ENCODE peak calls at places on chromosome 11, in ten cellular contexts. D, H, Z, Y, P, L, A, B, V and X are unnamed samples.

GRCh38 chr11:64385953-64386704 is 27.2 kb downstream of the RPS6KA4 start:
- DNase-seq in L (peak; percentile 24), Y (no peak), H (peak; percentile 62), D (no peak), A (no peak), V (no peak), B (no peak), P (no peak), Z (no peak), X (no peak)

GRCh38 chr11:78870655-78871054 is 296.0 kb upstream of the NARS2 start:
- DNase-seq in D (no peak), A (no peak), L (no peak), B (no peak), V (no peak), H (no peak), P (no peak), Z (no peak), Y (no peak), X (no peak)

GRCh38 chr11:131770801-131771200 is 400.4 kb downstream of the NTM start:
- DNase-seq in Y (no peak), Z (no peak), L (peak; percentile 76), D (no peak), B (no peak), V (no peak), A (no peak), P (no peak), H (peak; percentile 55), X (no peak)

GRCh38 chr11:110896358-110896757 is 184.1 kb upstream of the ARHGAP20 start:
- DNase-seq in H (peak; percentile 74), L (peak; percentile 85), A (no peak), P (no peak), V (no peak), Y (no peak), D (peak; percentile 43), Z (peak; percentile 74), B (no peak), X (peak; percentile 77)

GRCh38 chr11:2771758-2772466 is 72.1 kb upstream of the KCNQ1OT1 start:
- DNase-seq in H (no peak), Z (no peak), D (no peak), Y (no peak), V (peak; percentile 15), A (no peak), L (no peak), P (peak; percentile 19), B (peak; percentile 62), X (no peak)

GRCh38 chr11:75051043-75051442 is 45.6 kb downstream of the OR2AT4 start:
- DNase-seq in Y (no peak), D (no peak), Z (peak; percentile 25), A (no peak), P (no peak), L (no peak), H (peak; percentile 35), B (no peak), V (no peak), X (no peak)

GRCh38 chr11:45209480-45209879 is 63.0 kb downstream of the PRDM11 start:
- DNase-seq in B (no peak), A (no peak), V (no peak), Z (no peak), Y (no peak), P (no peak), L (no peak), D (no peak), H (no peak), X (no peak)

GRCh38 chr11:59145534-59145933 is 2.9 kb downstream of the FAM111A start:
- DNase-seq in L (peak; percentile 76), V (no peak), D (no peak), Y (no peak), A (no peak), B (no peak), Z (peak; percentile 82), P (no peak), H (peak; percentile 90), X (peak; percentile 92)

GRCh38 chr11:64559351-64560138 is 31.5 kb upstream of the SLC22A12 start:
- DNase-seq in Z (no peak), L (no peak), P (no peak), B (peak; percentile 52), Y (no peak), V (no peak), D (no peak), H (no peak), A (no peak), X (no peak)

GRCh38 chr11:63518548-63518947 is 12.7 kb downstream of the LGALS12 start:
- DNase-seq in B (no peak), P (no peak), H (peak; percentile 44), L (no peak), D (no peak), Z (peak; percentile 62), V (no peak), Y (no peak), A (no peak), X (peak; percentile 95)

GRCh38 chr11:65430406-65431217 is 8.0 kb downstream of the NEAT1 start:
- DNase-seq in Y (peak; percentile 22), V (no peak), A (no peak), L (no peak), H (peak; percentile 76), Z (peak; percentile 73), P (peak; percentile 25), D (no peak), B (no peak), X (peak; percentile 81)

DNA sequence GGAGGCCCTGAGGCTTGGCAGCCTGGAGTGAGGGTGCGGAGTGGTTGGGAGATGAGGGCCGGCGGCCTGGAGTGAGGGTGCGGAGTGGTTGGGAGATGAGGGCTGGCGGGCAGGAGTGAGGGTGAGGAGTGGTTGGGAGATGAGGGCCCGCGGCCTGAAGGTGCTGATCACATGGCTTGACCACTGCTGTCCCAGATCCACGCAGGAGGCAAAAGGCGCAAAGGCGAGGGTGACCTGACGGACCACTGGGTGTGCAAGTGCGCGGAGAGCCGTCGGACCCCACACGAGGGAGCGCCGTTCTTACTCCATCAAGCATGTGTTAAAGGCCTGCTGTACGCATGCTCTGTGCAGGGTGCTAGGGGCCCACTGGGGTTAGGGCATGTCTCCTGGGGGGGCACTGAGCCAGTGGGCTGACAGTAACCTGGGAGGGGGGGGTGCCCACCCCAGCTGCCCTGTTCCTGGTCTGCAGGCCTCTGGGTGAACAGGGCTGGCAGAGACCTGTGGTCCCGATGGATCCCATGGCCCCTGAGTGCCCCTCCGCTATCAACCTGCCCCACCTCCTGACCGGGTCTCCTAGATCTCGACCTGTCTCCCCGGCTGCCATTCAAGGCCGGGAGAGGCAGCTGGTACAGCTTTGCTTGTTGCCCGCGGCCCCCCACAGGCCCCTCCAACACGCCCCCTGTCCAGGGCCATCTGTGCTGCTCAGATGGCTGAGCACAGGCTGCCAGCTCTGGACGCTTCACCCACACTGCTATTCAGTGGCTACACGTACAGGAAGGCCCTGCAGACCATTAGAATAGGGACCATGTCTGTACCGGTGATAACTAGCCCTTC is 21.1 kb downstream of the MRGPRD start:
- DNase-seq in L (no peak), Y (no peak), H (no peak), V (no peak), Z (no peak), P (no peak), B (no peak), D (no peak), A (no peak), X (no peak)
- TF ChIP-seq CTCF in L (no peak), Y (no peak), H (no peak), V (no peak), Z (no peak), P (no peak), B (no peak), D (no peak), A (no peak), X (no peak)

DNA sequence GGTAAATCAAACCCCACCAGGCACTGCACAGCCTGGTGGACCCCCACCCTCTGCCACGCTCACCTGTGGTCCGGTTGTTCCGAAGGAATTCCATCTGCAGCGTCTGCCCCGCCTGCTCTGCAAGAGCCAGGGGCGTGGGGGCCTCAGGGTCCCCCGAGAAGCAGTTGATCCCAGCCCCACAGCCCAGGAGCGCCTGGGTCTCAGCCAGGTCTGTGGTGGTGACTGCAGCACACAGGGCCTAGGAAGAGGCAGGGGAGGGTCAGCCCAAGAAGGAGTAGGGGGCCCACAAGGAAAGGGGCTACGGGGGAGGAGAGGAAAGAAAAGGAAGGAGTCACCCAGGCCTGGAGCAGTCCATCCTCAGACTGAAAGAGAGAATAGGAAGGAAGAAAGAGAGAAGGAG is 28.6 kb upstream of the PDE2A start:
- DNase-seq in Y (no peak), P (no peak), H (no peak), V (no peak), A (no peak), D (no peak), Z (no peak), B (no peak), L (no peak), X (no peak)
- H3K4me3 ChIP-seq in Y (no peak overlapping the region), P (no peak overlapping the region), H (peak overlapping the region; percentile 2), V (no peak overlapping the region), A (no peak overlapping the region), D (no peak overlapping the region), Z (no peak overlapping the region), B (no peak overlapping the region), L (peak overlapping the region; percentile 30), X (peak overlapping the region; percentile 21)

GRCh38 chr11:117239295-117239694 is 6.8 kb downstream of the RNF214 start:
- DNase-seq in H (peak; percentile 97), A (no peak), L (peak; percentile 95), D (peak; percentile 76), Y (no peak), Z (peak; percentile 91), P (no peak), V (no peak), B (no peak), X (peak; percentile 92)
- TF ChIP-seq CTCF in H (peak; percentile 66), A (no peak), L (peak; percentile 64), D (peak; percentile 72), Y (no peak), Z (peak; percentile 74), P (no peak), V (no peak), B (peak; percentile 57), X (peak; percentile 58)

GRCh38 chr11:28961726-28962125 is 853.5 kb downstream of the METTL15 start:
- DNase-seq in P (no peak), V (no peak), B (no peak), A (no peak), L (peak; percentile 31), Y (no peak), Z (peak; percentile 38), D (no peak), H (no peak), X (no peak)

GRCh38 chr11:28965824-28966223 is 857.6 kb downstream of the METTL15 start:
- DNase-seq in L (no peak), Y (no peak), B (no peak), Z (no peak), V (no peak), H (no peak), A (no peak), D (no peak), P (no peak), X (no peak)

GRCh38 chr11:28962492-28962891 is 854.3 kb downstream of the METTL15 start:
- DNase-seq in H (no peak), D (no peak), V (no peak), B (no peak), Z (no peak), L (no peak), P (no peak), Y (no peak), A (no peak), X (no peak)

GRCh38 chr11:28964811-28965210 is 856.6 kb downstream of the METTL15 start:
- DNase-seq in A (no peak), D (no peak), B (no peak), P (no peak), Y (no peak), Z (no peak), L (no peak), H (peak; percentile 50), V (no peak), X (no peak)

DNA sequence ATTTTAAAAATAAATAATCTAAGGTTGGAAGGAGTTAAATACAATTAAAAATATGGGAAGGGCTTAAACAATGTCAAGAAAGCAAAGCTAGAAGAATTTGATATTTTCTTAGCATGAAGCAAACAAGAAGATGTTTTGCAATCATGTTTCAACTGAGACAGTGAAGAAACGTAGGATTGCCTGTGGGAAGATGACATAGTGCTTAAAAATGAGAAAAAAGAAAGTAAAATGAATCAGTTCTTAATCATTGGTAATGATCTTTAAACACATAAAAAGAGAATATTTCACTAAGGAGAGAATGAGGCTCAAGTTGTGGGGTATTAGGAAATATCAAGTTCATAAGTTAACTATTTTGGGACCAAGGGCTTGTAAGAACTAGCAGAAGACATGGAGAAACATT is 855.0 kb downstream of the METTL15 start:
- DNase-seq in B (no peak), A (no peak), L (peak; percentile 46), Z (peak; percentile 69), D (no peak), H (peak; percentile 89), V (no peak), P (no peak), Y (no peak), X (peak; percentile 55)
- H3K4me3 ChIP-seq in B (no peak overlapping the region), A (no peak overlapping the region), L (no peak overlapping the region), Z (no peak overlapping the region), D (no peak overlapping the region), H (no peak overlapping the region), V (no peak overlapping the region), P (no peak overlapping the region), Y (no peak overlapping the region), X (no peak overlapping the region)